ENCODE peak calls at places on chromosomes 4 and X, in six cellular contexts. G is psoas muscle, J is A549, C is thoracic aorta, L is SK-N-MC, W is tibial nerve. A is an unnamed sample. For H3K9me3, the result is how much of the 10 kb centered on the place peaks cover.

GRCh38 chr4:110120506-110120905 is 77.9 kb downstream of the ELOVL6 start:
- DNase-seq in G (no peak), J (no peak), C (no peak), L (no peak), W (no peak), A (no peak)

GRCh38 chr4:77010841-77011354 is 61.3 kb downstream of the SEPTIN11 start:
- DNase-seq in G (no peak), J (no peak), C (no peak), L (no peak), W (no peak), A (no peak)

GRCh38 chr4:111712093-111712677 is 433.1 kb upstream of the FAM241A start:
- DNase-seq in G (no peak), J (no peak), C (no peak), L (no peak), W (no peak), A (no peak)

GRCh38 chr4:183505556-183506388 is 914 bp downstream of the ING2 start:
- DNase-seq in G (peak), J (peak), C (peak), L (no peak), W (peak), A (peak)

GRCh38 chrX:153921511-153922285 is 4.4 kb downstream of the ARHGAP4 start:
- DNase-seq in G (no peak), J (no peak), C (no peak), L (no peak), W (no peak), A (no peak)

GRCh38 chrX:54926978-54927377 is 6.4 kb downstream of the TRO start:
- DNase-seq in G (no peak), J (no peak), C (no peak), L (no peak), W (no peak), A (no peak)

GRCh38 chr4:2303686-2304320 is 41.9 kb upstream of the MXD4 start:
- DNase-seq in G (no peak), J (no peak), C (no peak), L (no peak), W (no peak), A (no peak)

GRCh38 chr4:113686950-113687718 is 74.4 kb downstream of the CAMK2D start:
- DNase-seq in G (no peak), J (no peak), C (no peak), L (no peak), W (no peak), A (no peak)

GRCh38 chr4:130808492-130808891 is 1712.5 kb downstream of the C4orf33 start:
- DNase-seq in G (no peak), J (no peak), C (no peak), L (no peak), W (no peak), A (no peak)

GRCh38 chr4:138948918-138949317 is 66.7 kb upstream of the NOCT start:
- DNase-seq in G (no peak), J (no peak), C (no peak), L (no peak), W (no peak), A (no peak)

GRCh38 chr4:336099-336892 is 1.3 kb upstream of the ZNF141 start:
- DNase-seq in G (peak), J (no peak), C (no peak), L (no peak), W (peak), A (peak)

GRCh38 chr4:153541426-153542096 is 75.4 kb downstream of the TMEM131L start:
- DNase-seq in G (no peak), J (no peak), C (no peak), L (no peak), W (no peak), A (no peak)

GRCh38 chrX:150575415-150575814 is 7.0 kb downstream of the MTM1 start:
- DNase-seq in G (no peak), J (no peak), C (no peak), L (no peak), W (no peak), A (no peak)

GRCh38 chr4:7944568-7945220 is 5.0 kb upstream of the AFAP1 start:
- DNase-seq in G (no peak), J (no peak), C (no peak), L (no peak), W (no peak), A (no peak)

GRCh38 chrX:70998402-70999027 is 67.6 kb upstream of the SLC7A3 start:
- DNase-seq in G (no peak), J (no peak), C (no peak), L (no peak), W (peak), A (no peak)

GRCh38 chr4:119050501-119051090 is 85.0 kb upstream of the MYOZ2 start:
- DNase-seq in G (no peak), J (no peak), C (no peak), L (no peak), W (no peak), A (no peak)

GRCh38 chr4:60485279-60485678 is 714.8 kb upstream of the ADGRL3 start:
- DNase-seq in G (no peak), J (no peak), C (no peak), L (no peak), W (no peak), A (no peak)

GRCh38 chr4:9964884-9965283 is 56.4 kb downstream of the SLC2A9 start:
- DNase-seq in G (no peak), J (no peak), C (no peak), L (no peak), W (peak), A (no peak)

GRCh38 chr4:7068279-7068842 is 497 bp upstream of the GRPEL1 start:
- DNase-seq in G (no peak), J (no peak), C (no peak), L (no peak), W (no peak), A (no peak)

GRCh38 chr4:138666366-138666765 is 349.2 kb upstream of the NOCT start:
- DNase-seq in G (no peak), J (no peak), C (no peak), L (no peak), W (no peak), A (no peak)

GRCh38 chr4:88535090-88535755 is 11.6 kb upstream of the PYURF start:
- DNase-seq in G (no peak), J (no peak), C (no peak), L (no peak), W (no peak), A (no peak)

GRCh38 chrX:48833531-48834138 is 1.8 kb downstream of the PCSK1N start:
- DNase-seq in G (no peak), J (peak), C (no peak), L (no peak), W (no peak), A (no peak)

GRCh38 chr4:1590244-1590643 is 93.9 kb downstream of the FAM53A start:
- DNase-seq in G (peak), J (no peak), C (no peak), L (no peak), W (no peak), A (peak)

GRCh38 chr4:185351691-185352090 is 44.0 kb downstream of the LRP2BP start:
- DNase-seq in G (no peak), J (no peak), C (no peak), L (no peak), W (no peak), A (no peak)

GRCh38 chr4:52369649-52370048 is 289.5 kb downstream of the USP46 start:
- DNase-seq in G (no peak), J (no peak), C (no peak), L (no peak), W (no peak), A (no peak)

GRCh38 chr4:176837176-176837915 is 44.6 kb upstream of the VEGFC start:
- DNase-seq in G (no peak), J (no peak), C (no peak), L (no peak), W (no peak), A (no peak)

GRCh38 chrX:23292979-23293651 is 41.5 kb upstream of the PTCHD1 start:
- DNase-seq in G (peak), J (no peak), C (peak), L (no peak), W (no peak), A (no peak)

GRCh38 chrX:13432376-13432775 is 112.5 kb upstream of the ATXN3L start:
- DNase-seq in G (no peak), J (no peak), C (peak), L (no peak), W (peak), A (no peak)

GRCh38 chr4:173827707-173828106 is 297.7 kb upstream of the HAND2 start:
- DNase-seq in G (no peak), J (no peak), C (no peak), L (no peak), W (no peak), A (no peak)

GRCh38 chrX:14003876-14004425 is 25.7 kb downstream of the GEMIN8 start:
- DNase-seq in G (no peak), J (no peak), C (no peak), L (no peak), W (no peak), A (no peak)

GRCh38 chrX:119673336-119673735 is 19.6 kb downstream of the SEPTIN6 start:
- DNase-seq in G (no peak), J (no peak), C (no peak), L (no peak), W (no peak), A (no peak)

GRCh38 chrX:68918202-68918601 is 89.4 kb downstream of the EFNB1 start:
- DNase-seq in G (no peak), J (no peak), C (no peak), L (no peak), W (no peak), A (no peak)

GRCh38 chr4:70722199-70722791 is 531 bp downstream of the RUFY3 start:
- DNase-seq in G (no peak), J (no peak), C (no peak), L (no peak), W (no peak), A (no peak)

GRCh38 chrX:44022964-44023363 is 49.8 kb upstream of the NDP start:
- DNase-seq in G (no peak), J (no peak), C (no peak), L (no peak), W (no peak), A (no peak)

GRCh38 chr4:39526283-39526682 is 956 bp downstream of the UGDH start:
- DNase-seq in G (no peak), J (no peak), C (no peak), L (no peak), W (no peak), A (no peak)

GRCh38 chrX:152231106-152231505 is 92.7 kb upstream of the MAGEA10 start:
- DNase-seq in G (no peak), J (no peak), C (no peak), L (no peak), W (no peak), A (no peak)

GRCh38 chrX:73683236-73683859 is 120.4 kb downstream of the CHIC1 start:
- DNase-seq in G (no peak), J (no peak), C (no peak), L (no peak), W (no peak), A (no peak)

GRCh38 chr4:151362404-151363164 is 37.2 kb upstream of the SH3D19 start:
- DNase-seq in G (peak), J (peak), C (peak), L (peak), W (peak), A (peak)

GRCh38 chrX:139816204-139816603 is 108.2 kb upstream of the MCF2 start:
- DNase-seq in G (no peak), J (no peak), C (no peak), L (no peak), W (no peak), A (no peak)

GRCh38 chrX:139815771-139816170 is 107.8 kb upstream of the MCF2 start:
- DNase-seq in G (no peak), J (no peak), C (no peak), L (no peak), W (no peak), A (no peak)

GRCh38 chrX:139811942-139812629 is 104.1 kb upstream of the MCF2 start:
- DNase-seq in G (no peak), J (no peak), C (no peak), L (no peak), W (no peak), A (no peak)
- H3K4me3 ChIP-seq in G (no peak), J (no peak), C (no peak), L (no peak), W (no peak), A (no peak)

GRCh38 chr4:11782859-11783258 is 354.2 kb upstream of the HS3ST1 start:
- DNase-seq in G (no peak), J (no peak), C (no peak), L (no peak), W (no peak), A (no peak)

DNA sequence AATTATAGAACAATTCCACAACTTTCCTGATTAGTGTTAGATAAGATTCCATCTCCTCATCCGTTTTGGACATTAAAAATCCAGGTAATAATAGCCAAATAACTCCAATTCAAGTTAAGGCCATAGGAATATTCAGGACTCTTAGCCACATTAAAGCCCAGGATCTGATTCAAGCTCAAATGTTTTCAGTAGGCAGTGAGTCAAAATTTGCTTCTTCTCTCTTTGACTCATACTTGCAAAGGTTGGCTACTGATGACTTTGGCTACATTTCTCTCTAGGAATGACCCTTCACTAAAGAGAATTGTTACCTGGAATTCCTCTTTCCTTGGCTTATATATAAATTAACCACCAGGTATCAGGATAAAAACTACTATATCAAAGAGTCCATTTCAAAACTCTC is 354.9 kb upstream of the HS3ST1 start:
- DNase-seq in G (no peak), J (no peak), C (no peak), L (no peak), W (no peak), A (no peak)
- H3K9me3 ChIP-seq in G (under half), J (under half), C (under half), L (under half), W (under half), A (under half)

DNA sequence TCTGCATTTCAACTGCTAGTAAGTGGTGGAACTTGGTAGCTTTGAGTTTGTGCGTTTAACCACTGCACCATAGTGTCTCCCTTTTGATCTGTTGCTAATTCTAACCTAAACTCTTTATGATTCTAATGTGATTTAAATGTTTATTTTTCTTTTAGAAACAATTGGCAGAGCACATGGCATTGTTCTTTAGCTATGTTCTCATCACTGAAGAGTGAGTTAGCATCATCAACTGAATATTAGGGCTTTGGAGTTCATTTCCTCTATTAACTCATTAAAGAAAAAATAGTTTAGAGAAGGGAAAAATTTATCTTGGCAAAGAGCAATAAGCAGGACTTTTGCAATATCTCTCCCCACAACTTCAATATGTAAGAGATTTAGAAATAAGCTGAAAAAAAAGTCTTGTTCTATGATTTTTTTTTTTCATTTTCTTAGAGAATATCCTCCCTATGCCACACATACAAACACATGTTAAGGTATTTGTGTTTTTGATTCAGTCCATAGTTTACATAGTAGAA is 25.7 kb downstream of the CPEB2 start:
- DNase-seq in G (no peak), J (no peak), C (no peak), L (no peak), W (no peak), A (no peak)
- H3K4me3 ChIP-seq in G (no peak), J (no peak), C (no peak), L (no peak), W (no peak), A (no peak)

GRCh38 chr4:43690121-43690520 is 758.5 kb downstream of the KCTD8 start:
- DNase-seq in G (no peak), J (no peak), C (no peak), L (no peak), W (no peak), A (no peak)
- H3K9me3 ChIP-seq in G (under half), J (under half), C (under half), L (under half), W (under half), A (under half)

GRCh38 chrX:101191217-101191750 is 28.3 kb upstream of the DRP2 start:
- DNase-seq in G (no peak), J (no peak), C (no peak), L (no peak), W (no peak), A (no peak)
- H3K4me3 ChIP-seq in G (peak), J (no peak), C (peak), L (no peak), W (no peak), A (no peak)

GRCh38 chr4:28369504-28369903 is 1508.9 kb downstream of the STIM2 start:
- DNase-seq in G (no peak), J (no peak), C (no peak), L (no peak), W (no peak), A (no peak)
- H3K9me3 ChIP-seq in G (under half), J (under half), C (under half), L (under half), W (under half), A (under half)

DNA sequence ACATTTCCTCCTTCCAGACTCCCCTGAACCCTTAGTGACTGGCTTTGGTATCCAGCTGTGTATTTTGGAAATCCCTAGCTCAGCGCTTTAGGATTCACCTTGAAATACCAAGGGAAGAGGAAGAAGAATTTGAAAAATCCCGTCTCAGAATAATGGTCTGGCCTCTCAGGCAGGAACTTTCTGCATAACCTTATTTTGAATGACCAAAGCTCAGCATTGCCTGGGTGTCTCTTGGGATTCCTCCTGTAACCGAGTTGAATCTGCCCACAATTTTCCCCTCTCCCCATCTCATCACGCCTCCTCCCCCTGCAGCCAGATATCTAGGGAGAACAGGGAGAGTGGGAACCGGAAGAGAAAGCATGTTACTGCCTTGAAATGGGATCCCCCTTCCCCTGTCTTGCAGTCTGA is 116.2 kb downstream of the SMIM20 start:
- DNase-seq in G (no peak), J (no peak), C (no peak), L (no peak), W (no peak), A (no peak)
- H3K4me3 ChIP-seq in G (no peak), J (no peak), C (no peak), L (no peak), W (no peak), A (no peak)

DNA sequence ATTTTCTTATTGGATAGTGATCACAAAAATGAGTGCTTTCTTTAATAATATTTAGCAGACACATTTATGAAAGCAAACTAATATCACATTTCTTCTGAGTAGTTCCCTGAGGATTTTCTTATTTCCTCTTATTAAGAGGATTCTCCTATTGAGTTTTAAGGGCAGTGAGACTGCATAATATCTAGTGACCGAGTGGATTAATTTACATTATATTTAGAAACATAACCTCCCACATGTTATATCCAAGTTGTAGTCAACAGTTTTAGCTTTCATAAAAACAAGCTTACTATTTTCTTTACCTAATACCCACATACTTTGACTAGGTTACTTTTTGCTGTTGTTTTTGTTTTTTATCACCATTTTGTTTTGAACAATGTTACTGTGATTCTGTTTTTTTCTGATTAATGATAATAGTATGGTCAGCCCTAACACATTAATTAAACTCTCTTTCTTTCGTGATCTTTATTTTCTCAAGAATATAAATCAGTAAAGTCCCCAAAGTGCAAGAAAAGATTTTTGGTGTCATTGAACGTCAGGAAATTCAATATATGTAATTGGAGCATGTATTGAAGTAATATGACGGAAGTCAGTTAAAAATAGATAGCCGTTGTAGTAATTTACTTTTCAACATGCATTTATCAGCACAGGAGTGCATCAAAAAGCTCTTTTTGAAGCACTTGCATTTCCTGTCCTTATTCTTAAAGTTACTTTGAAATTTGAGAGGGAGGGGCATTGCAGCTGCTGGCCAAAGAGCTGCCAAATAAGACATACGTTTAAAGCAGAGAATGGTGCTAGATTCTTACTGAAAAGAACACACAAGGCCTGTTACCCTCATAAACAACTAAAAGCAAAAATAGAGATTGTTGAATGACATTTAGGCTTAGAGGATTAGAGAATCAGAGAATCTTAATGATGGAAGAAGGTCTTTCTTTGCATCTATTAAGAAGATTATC is 25.2 kb downstream of the DDIT4L start:
- DNase-seq in G (no peak), J (no peak), C (no peak), L (no peak), W (no peak), A (no peak)
- H3K9me3 ChIP-seq in G (under half), J (under half), C (under half), L (under half), W (under half), A (under half)

GRCh38 chrX:129981207-129981553 is 1.3 kb upstream of the BCORL1 start:
- DNase-seq in G (no peak), J (no peak), C (no peak), L (no peak), W (peak), A (no peak)

GRCh38 chrX:129982300-129983246 is at the start of gene BCORL1:
- DNase-seq in G (peak), J (peak), C (peak), L (peak), W (peak), A (peak)

GRCh38 chrX:129981752-129982299 is 609 bp upstream of the BCORL1 start:
- DNase-seq in G (no peak), J (no peak), C (no peak), L (no peak), W (no peak), A (no peak)

GRCh38 chrX:129983575-129984131 is 1.2 kb downstream of the BCORL1 start:
- DNase-seq in G (peak), J (peak), C (no peak), L (no peak), W (peak), A (peak)

GRCh38 chrX:129984196-129984962 is 1.9 kb downstream of the BCORL1 start:
- DNase-seq in G (peak), J (peak), C (no peak), L (no peak), W (peak), A (peak)
- H3K4me3 ChIP-seq in G (no peak), J (no peak), C (no peak), L (peak), W (no peak), A (peak)

A was measured in right lobe of liver.